ENCODE peak calls at places on chromosome 22, in six cellular contexts. J is GM04504; T is T1000; I is stimulated activated CD4-positive, alpha-beta T cell treated with anti-CD3 and anti-CD28 coated beads, Interleukin-1b, Interleukin-23, amount 100 ng/mL, for 4 hours; F is AG08396; G is activated T-cell treated with anti-CD3 and anti-CD28 coated beads, Interleukin-2, amount 50 U/mL, for 48 hours. Q is an unnamed sample.

GRCh38 chr22:27748355-27749168 is 53.0 kb downstream of the MN1 start:
- DNase-seq in J (no peak), F (peak), T (no peak), G (no peak), I (no peak), Q (no peak)

GRCh38 chr22:40240671-40241070 is 62.9 kb downstream of the TNRC6B start:
- DNase-seq in F (no peak), G (no peak), T (no peak), J (no peak), I (no peak), Q (peak)

GRCh38 chr22:48490513-48491411 is 1336.9 kb downstream of the BRD1 start:
- DNase-seq in G (no peak), T (no peak), I (no peak), J (no peak), F (no peak), Q (no peak)

GRCh38 chr22:38080847-38081635 is 2.9 kb downstream of the SLC16A8 start:
- DNase-seq in J (no peak), T (no peak), F (no peak), G (peak), I (no peak), Q (peak)

GRCh38 chr22:30763815-30764686 is 69.4 kb downstream of the OSBP2 start:
- DNase-seq in J (peak), F (peak), I (peak), G (peak), T (no peak), Q (peak)

GRCh38 chr22:42217752-42218280 is 52.6 kb downstream of the TCF20 start:
- DNase-seq in J (no peak), I (no peak), T (no peak), F (no peak), G (no peak), Q (no peak)

GRCh38 chr22:42734406-42734805 is 13.7 kb upstream of the A4GALT start:
- DNase-seq in T (no peak), F (no peak), I (no peak), G (no peak), J (no peak), Q (no peak)

GRCh38 chr22:40585205-40585778 is 51.2 kb downstream of the MRTFA start:
- DNase-seq in G (no peak), J (no peak), T (no peak), I (no peak), F (no peak), Q (no peak)

GRCh38 chr22:27476729-27477128 is 324.8 kb downstream of the MN1 start:
- DNase-seq in F (peak), J (peak), G (no peak), T (peak), I (no peak), Q (no peak)

GRCh38 chr22:50564289-50564688 is 1.6 kb upstream of the SYCE3 start:
- DNase-seq in J (no peak), F (no peak), G (no peak), I (no peak), T (no peak), Q (no peak)

GRCh38 chr22:40462195-40462988 is 92.0 kb downstream of the SGSM3 start:
- DNase-seq in T (no peak), I (peak), J (no peak), G (peak), F (no peak), Q (peak)

GRCh38 chr22:44426981-44427380 is 71.1 kb downstream of the RTL6 start:
- DNase-seq in G (no peak), J (no peak), F (no peak), T (no peak), I (no peak), Q (no peak)

GRCh38 chr22:19423906-19424500 is 7.5 kb downstream of the HIRA start:
- DNase-seq in F (no peak), G (no peak), T (no peak), J (no peak), I (no peak), Q (no peak)

GRCh38 chr22:30390974-30391691 is 3.9 kb upstream of the RNF215 start:
- DNase-seq in F (peak), J (peak), G (peak), I (peak), T (peak), Q (peak)

GRCh38 chr22:20464096-20464614 is 26.5 kb upstream of the SCARF2 start:
- DNase-seq in I (peak), F (no peak), J (no peak), T (no peak), G (peak), Q (no peak)

GRCh38 chr22:26589845-26590524 is at the start of gene TPST2:
- DNase-seq in G (peak), I (peak), T (peak), J (peak), F (peak), Q (peak)

GRCh38 chr22:21651521-21652009 is 9.5 kb downstream of the SDF2L1 start:
- DNase-seq in I (no peak), G (no peak), F (no peak), T (no peak), J (no peak), Q (no peak)

GRCh38 chr22:30425616-30426394 is at the start of gene MTFP1:
- DNase-seq in T (no peak), J (no peak), F (peak), I (peak), G (peak), Q (peak)

GRCh38 chr22:39638958-39639357 is 68.4 kb downstream of the CACNA1I start:
- DNase-seq in T (no peak), G (no peak), J (no peak), F (no peak), I (no peak), Q (no peak)

GRCh38 chr22:19716041-19716828 is 1.9 kb downstream of the SEPTIN5 start:
- DNase-seq in T (no peak), G (no peak), I (no peak), J (no peak), F (no peak), Q (no peak)

GRCh38 chr22:38314140-38314991 is 2.9 kb downstream of the CSNK1E start:
- DNase-seq in G (no peak), I (no peak), J (no peak), T (no peak), F (peak), Q (no peak)

GRCh38 chr22:44181912-44182590 is 1.3 kb downstream of the PARVG start:
- DNase-seq in F (no peak), J (no peak), I (no peak), T (no peak), G (peak), Q (no peak)

GRCh38 chr22:22384668-22385244 is 123.8 kb downstream of the ZNF280B start:
- DNase-seq in T (no peak), I (no peak), G (no peak), J (no peak), F (no peak), Q (no peak)

GRCh38 chr22:36365020-36365411 is 22.8 kb downstream of the MYH9 start:
- DNase-seq in G (peak), J (peak), F (peak), T (peak), I (peak), Q (peak)

GRCh38 chr22:46727813-46728364 is 10.2 kb downstream of the CERK start:
- DNase-seq in J (no peak), I (no peak), T (no peak), G (no peak), F (no peak), Q (no peak)

GRCh38 chr22:50665738-50666137 is 6.9 kb upstream of the SHANK3 start:
- DNase-seq in T (no peak), G (no peak), J (no peak), F (no peak), I (no peak), Q (no peak)

GRCh38 chr22:17941501-17942406 is 82.6 kb downstream of the MICAL3 start:
- DNase-seq in I (no peak), F (no peak), J (no peak), T (no peak), G (no peak), Q (peak)

GRCh38 chr22:34814260-34814659 is 251.7 kb upstream of the ISX start:
- DNase-seq in F (no peak), I (no peak), G (no peak), J (no peak), T (no peak), Q (no peak)

GRCh38 chr22:26845016-26845728 is 187.8 kb downstream of the MIAT start:
- DNase-seq in I (no peak), G (no peak), F (no peak), T (no peak), J (no peak), Q (no peak)

GRCh38 chr22:26452236-26453016 is 23.4 kb downstream of the ASPHD2 start:
- DNase-seq in I (no peak), F (no peak), T (no peak), G (no peak), J (no peak), Q (no peak)

GRCh38 chr22:23862103-23862502 is 4.4 kb downstream of the SLC2A11 start:
- DNase-seq in F (peak), T (no peak), J (no peak), G (peak), I (no peak), Q (peak)

GRCh38 chr22:50178471-50178864 is 7.2 kb upstream of the TRABD start:
- DNase-seq in G (no peak), F (no peak), T (no peak), I (no peak), J (no peak), Q (no peak)

GRCh38 chr22:20918663-20919220 is 1.5 kb downstream of the CRKL start:
- DNase-seq in G (peak), I (no peak), T (no peak), J (no peak), F (no peak), Q (no peak)

GRCh38 chr22:37465721-37466120 is 20.5 kb downstream of the MFNG start:
- DNase-seq in J (no peak), F (no peak), G (no peak), T (no peak), I (no peak), Q (no peak)

GRCh38 chr22:23269441-23270211 is 89.3 kb downstream of the BCR start:
- DNase-seq in G (no peak), T (no peak), F (no peak), I (no peak), J (no peak), Q (peak)

GRCh38 chr22:45615364-45615763 is 56.3 kb upstream of the ATXN10 start:
- DNase-seq in F (no peak), G (no peak), I (no peak), T (no peak), J (no peak), Q (no peak)

GRCh38 chr22:20248461-20248959 is 19.6 kb downstream of the RTN4R start:
- DNase-seq in T (no peak), F (no peak), J (no peak), I (no peak), G (no peak), Q (no peak)

GRCh38 chr22:42926034-42926433 is 69.0 kb upstream of the ARFGAP3 start:
- DNase-seq in F (no peak), J (no peak), T (no peak), G (no peak), I (no peak), Q (no peak)

Q was measured in thyroid gland.